ENCODE peak calls at places on chromosome 21, in four cellular contexts. One of them, this sample, is unnamed.

GRCh38 chr21:39314155-39315027 is 959 bp upstream of the BRWD1 start:
- DNase-seq in brain microvascular endothelial cell: peak
- DNase-seq in AG04450: no peak
- DNase-seq in hepatocyte: peak
- DNase-seq in this sample: peak

GRCh38 chr21:35540950-35541632 is 492.0 kb upstream of the RUNX1 start:
- DNase-seq in brain microvascular endothelial cell: no peak
- DNase-seq in AG04450: no peak
- DNase-seq in hepatocyte: no peak
- DNase-seq in this sample: no peak

GRCh38 chr21:32413697-32414578 is 1.4 kb downstream of the EVA1C start:
- DNase-seq in brain microvascular endothelial cell: no peak
- DNase-seq in AG04450: no peak
- DNase-seq in hepatocyte: no peak
- DNase-seq in this sample: no peak

GRCh38 chr21:15645830-15646229 is 84.0 kb upstream of the USP25 start:
- DNase-seq in brain microvascular endothelial cell: no peak
- DNase-seq in AG04450: no peak
- DNase-seq in hepatocyte: no peak
- DNase-seq in this sample: no peak

GRCh38 chr21:22679207-22679606 is 1681.0 kb downstream of the NCAM2 start:
- DNase-seq in brain microvascular endothelial cell: no peak
- DNase-seq in AG04450: no peak
- DNase-seq in hepatocyte: no peak
- DNase-seq in this sample: no peak

GRCh38 chr21:28485301-28486022 is 507.2 kb downstream of the LTN1 start:
- DNase-seq in brain microvascular endothelial cell: peak
- DNase-seq in AG04450: peak
- DNase-seq in hepatocyte: no peak
- DNase-seq in this sample: no peak

GRCh38 chr21:14120091-14120734 is 90.5 kb downstream of the LIPI start:
- DNase-seq in brain microvascular endothelial cell: no peak
- DNase-seq in AG04450: no peak
- DNase-seq in hepatocyte: peak
- DNase-seq in this sample: no peak

GRCh38 chr21:38171723-38172344 is 85.0 kb upstream of the KCNJ15 start:
- DNase-seq in brain microvascular endothelial cell: peak
- DNase-seq in AG04450: peak
- DNase-seq in hepatocyte: peak
- DNase-seq in this sample: peak

GRCh38 chr21:16588433-16588860 is 858.7 kb downstream of the USP25 start:
- DNase-seq in brain microvascular endothelial cell: peak
- DNase-seq in AG04450: peak
- DNase-seq in hepatocyte: peak
- DNase-seq in this sample: peak

GRCh38 chr21:21688877-21689276 is 690.7 kb downstream of the NCAM2 start:
- DNase-seq in brain microvascular endothelial cell: no peak
- DNase-seq in AG04450: no peak
- DNase-seq in hepatocyte: peak
- DNase-seq in this sample: no peak

GRCh38 chr21:33441489-33442477 is 38.0 kb downstream of the TMEM50B start:
- DNase-seq in brain microvascular endothelial cell: peak
- DNase-seq in AG04450: peak
- DNase-seq in hepatocyte: peak
- DNase-seq in this sample: no peak

GRCh38 chr21:38834725-38835124 is 29.0 kb downstream of the ETS2 start:
- DNase-seq in brain microvascular endothelial cell: no peak
- DNase-seq in AG04450: no peak
- DNase-seq in hepatocyte: no peak
- DNase-seq in this sample: no peak

GRCh38 chr21:34886554-34887385 is 162.3 kb downstream of the RUNX1 start:
- DNase-seq in brain microvascular endothelial cell: no peak
- DNase-seq in AG04450: no peak
- DNase-seq in hepatocyte: peak
- DNase-seq in this sample: no peak

GRCh38 chr21:45102391-45102932 is 28.1 kb downstream of the ADARB1 start:
- DNase-seq in brain microvascular endothelial cell: peak
- DNase-seq in AG04450: no peak
- DNase-seq in hepatocyte: no peak
- DNase-seq in this sample: no peak
- TF ChIP-seq CTCF in brain microvascular endothelial cell: peak
- TF ChIP-seq CTCF in AG04450: peak
- TF ChIP-seq CTCF in hepatocyte: peak
- TF ChIP-seq CTCF in this sample: no peak

DNA sequence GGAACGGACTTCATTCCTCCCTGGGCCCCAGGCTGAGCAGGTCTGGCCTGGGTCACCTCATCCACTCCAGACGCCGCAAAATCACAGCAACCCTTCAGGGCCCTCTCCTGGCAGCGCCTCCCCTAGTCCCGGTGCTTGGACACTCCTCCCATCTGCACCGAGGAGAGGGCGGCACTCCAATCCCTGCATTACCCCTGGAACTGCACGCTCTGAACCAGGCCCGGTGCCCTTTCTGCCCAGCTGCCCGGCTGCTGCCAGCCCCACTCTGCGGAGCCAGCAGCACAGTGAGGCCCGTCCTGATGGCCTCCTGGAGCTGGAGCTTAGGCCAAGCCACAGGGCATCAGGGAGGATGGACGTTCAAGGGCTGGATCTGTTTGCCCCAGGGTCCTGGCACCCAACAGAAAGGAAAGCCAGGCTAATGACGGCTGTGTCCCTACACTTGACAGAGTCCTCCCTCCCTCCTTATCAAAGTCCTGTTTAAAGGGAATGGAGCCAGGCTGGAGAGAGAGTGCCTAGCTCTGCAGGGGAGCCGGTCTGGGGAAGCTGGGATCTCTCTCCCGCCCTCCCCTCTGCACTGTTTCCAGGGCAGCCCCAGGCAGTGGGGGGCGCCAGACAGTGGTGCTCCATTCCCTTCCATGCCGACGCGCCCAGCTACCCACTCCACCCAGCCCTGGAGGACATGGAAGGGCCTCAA is 12.7 kb downstream of the COL6A2 start:
- DNase-seq in brain microvascular endothelial cell: no peak
- DNase-seq in AG04450: no peak
- DNase-seq in hepatocyte: peak
- DNase-seq in this sample: peak
- TF ChIP-seq CTCF in brain microvascular endothelial cell: peak
- TF ChIP-seq CTCF in AG04450: no peak
- TF ChIP-seq CTCF in hepatocyte: no peak
- TF ChIP-seq CTCF in this sample: no peak

GRCh38 chr21:36992671-36993070 is 13.8 kb upstream of the RIPPLY3 start:
- DNase-seq in brain microvascular endothelial cell: no peak
- DNase-seq in AG04450: no peak
- DNase-seq in hepatocyte: no peak
- DNase-seq in this sample: no peak

GRCh38 chr21:36987845-36988244 is 18.7 kb upstream of the RIPPLY3 start:
- DNase-seq in brain microvascular endothelial cell: no peak
- DNase-seq in AG04450: no peak
- DNase-seq in hepatocyte: no peak
- DNase-seq in this sample: no peak

GRCh38 chr21:36990508-36991205 is 15.8 kb upstream of the RIPPLY3 start:
- DNase-seq in brain microvascular endothelial cell: no peak
- DNase-seq in AG04450: no peak
- DNase-seq in hepatocyte: no peak
- DNase-seq in this sample: no peak

GRCh38 chr21:36988536-36988935 is 18.0 kb upstream of the RIPPLY3 start:
- DNase-seq in brain microvascular endothelial cell: no peak
- DNase-seq in AG04450: no peak
- DNase-seq in hepatocyte: no peak
- DNase-seq in this sample: no peak

GRCh38 chr21:36989699-36990507 is 16.6 kb upstream of the RIPPLY3 start:
- DNase-seq in brain microvascular endothelial cell: peak
- DNase-seq in AG04450: peak
- DNase-seq in hepatocyte: peak
- DNase-seq in this sample: peak
- TF ChIP-seq CTCF in brain microvascular endothelial cell: peak
- TF ChIP-seq CTCF in AG04450: peak
- TF ChIP-seq CTCF in hepatocyte: peak
- TF ChIP-seq CTCF in this sample: peak

DNA sequence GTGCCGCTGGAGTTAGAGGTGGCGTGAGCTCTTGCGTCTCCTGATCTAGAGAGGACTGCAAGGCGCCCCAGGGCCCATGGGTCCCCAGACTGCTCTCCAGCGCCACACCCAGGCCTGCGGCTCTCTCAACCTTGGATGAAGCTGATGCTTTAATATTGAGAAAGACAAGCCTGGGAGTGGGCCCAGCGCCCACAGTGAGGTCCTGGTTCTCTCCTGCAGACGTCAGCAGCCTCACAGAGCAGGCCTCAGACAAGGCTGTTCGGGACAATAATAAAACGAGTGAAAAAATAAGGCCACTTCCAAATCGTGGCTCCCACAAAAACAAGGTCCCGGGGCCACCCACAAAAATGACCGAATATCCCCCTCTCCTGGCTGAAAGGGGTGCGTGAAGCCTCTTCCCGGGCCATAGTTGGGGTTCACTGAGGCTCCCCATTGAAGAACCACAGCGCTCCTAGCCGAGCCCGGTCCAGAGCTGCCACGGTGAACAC is 6.0 kb upstream of the DNMT3L start:
- DNase-seq in brain microvascular endothelial cell: no peak
- DNase-seq in AG04450: no peak
- DNase-seq in hepatocyte: no peak
- DNase-seq in this sample: no peak
- TF ChIP-seq CTCF in brain microvascular endothelial cell: no peak
- TF ChIP-seq CTCF in AG04450: peak
- TF ChIP-seq CTCF in hepatocyte: no peak
- TF ChIP-seq CTCF in this sample: no peak

GRCh38 chr21:25885880-25886279 is 151.1 kb downstream of the GABPA start:
- DNase-seq in brain microvascular endothelial cell: no peak
- DNase-seq in AG04450: no peak
- DNase-seq in hepatocyte: no peak
- DNase-seq in this sample: no peak

GRCh38 chr21:25885405-25885804 is 150.6 kb downstream of the GABPA start:
- DNase-seq in brain microvascular endothelial cell: no peak
- DNase-seq in AG04450: no peak
- DNase-seq in hepatocyte: no peak
- DNase-seq in this sample: no peak

GRCh38 chr21:25887646-25888321 is 153.0 kb downstream of the GABPA start:
- DNase-seq in brain microvascular endothelial cell: no peak
- DNase-seq in AG04450: no peak
- DNase-seq in hepatocyte: peak
- DNase-seq in this sample: no peak

GRCh38 chr21:25888711-25889110 is 153.9 kb downstream of the GABPA start:
- DNase-seq in brain microvascular endothelial cell: no peak
- DNase-seq in AG04450: no peak
- DNase-seq in hepatocyte: no peak
- DNase-seq in this sample: no peak

GRCh38 chr21:25887166-25887565 is 152.4 kb downstream of the GABPA start:
- DNase-seq in brain microvascular endothelial cell: no peak
- DNase-seq in AG04450: no peak
- DNase-seq in hepatocyte: no peak
- DNase-seq in this sample: no peak
- TF ChIP-seq CTCF in brain microvascular endothelial cell: peak
- TF ChIP-seq CTCF in AG04450: peak
- TF ChIP-seq CTCF in hepatocyte: no peak
- TF ChIP-seq CTCF in this sample: peak

GRCh38 chr21:41141031-41141457 is 26.9 kb upstream of the BACE2 start:
- DNase-seq in brain microvascular endothelial cell: peak
- DNase-seq in AG04450: no peak
- DNase-seq in hepatocyte: no peak
- DNase-seq in this sample: no peak

GRCh38 chr21:41143596-41144325 is 24.2 kb upstream of the BACE2 start:
- DNase-seq in brain microvascular endothelial cell: no peak
- DNase-seq in AG04450: no peak
- DNase-seq in hepatocyte: no peak
- DNase-seq in this sample: no peak

GRCh38 chr21:41139275-41139674 is 28.7 kb upstream of the BACE2 start:
- DNase-seq in brain microvascular endothelial cell: no peak
- DNase-seq in AG04450: no peak
- DNase-seq in hepatocyte: no peak
- DNase-seq in this sample: no peak

GRCh38 chr21:41139951-41140350 is 28.0 kb upstream of the BACE2 start:
- DNase-seq in brain microvascular endothelial cell: no peak
- DNase-seq in AG04450: no peak
- DNase-seq in hepatocyte: no peak
- DNase-seq in this sample: no peak

GRCh38 chr21:41142051-41142795 is 25.7 kb upstream of the BACE2 start:
- DNase-seq in brain microvascular endothelial cell: peak
- DNase-seq in AG04450: peak
- DNase-seq in hepatocyte: no peak
- DNase-seq in this sample: no peak
- TF ChIP-seq CTCF in brain microvascular endothelial cell: peak
- TF ChIP-seq CTCF in AG04450: no peak
- TF ChIP-seq CTCF in hepatocyte: no peak
- TF ChIP-seq CTCF in this sample: no peak

DNA sequence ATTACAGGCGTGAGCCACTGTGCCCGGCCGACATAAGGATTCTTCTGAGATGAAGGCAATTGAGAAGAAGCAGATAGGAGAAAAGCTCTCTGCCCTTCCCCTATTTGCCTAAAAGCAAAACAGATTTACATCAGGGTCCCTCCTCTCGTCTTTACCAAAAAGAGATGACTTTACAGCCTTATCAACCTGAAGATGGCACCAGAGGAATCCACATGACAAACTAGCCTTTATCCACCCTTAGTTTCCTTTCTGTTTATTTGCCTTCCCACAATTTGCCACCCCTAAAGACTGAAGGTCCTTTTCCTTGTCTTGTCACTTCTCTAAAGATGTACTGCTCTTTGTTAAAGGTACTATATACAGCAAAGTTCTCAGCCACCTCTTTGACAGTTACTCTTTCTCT is 70.7 kb upstream of the KRTAP19-8 start:
- DNase-seq in brain microvascular endothelial cell: no peak
- DNase-seq in AG04450: no peak
- DNase-seq in hepatocyte: no peak
- DNase-seq in this sample: no peak
- TF ChIP-seq CTCF in brain microvascular endothelial cell: peak
- TF ChIP-seq CTCF in AG04450: no peak
- TF ChIP-seq CTCF in hepatocyte: peak
- TF ChIP-seq CTCF in this sample: no peak

GRCh38 chr21:44455524-44456206 is 355 bp downstream of the LRRC3 start:
- DNase-seq in brain microvascular endothelial cell: no peak
- DNase-seq in AG04450: no peak
- DNase-seq in hepatocyte: peak
- DNase-seq in this sample: no peak
- TF ChIP-seq CTCF in brain microvascular endothelial cell: peak
- TF ChIP-seq CTCF in AG04450: no peak
- TF ChIP-seq CTCF in hepatocyte: peak
- TF ChIP-seq CTCF in this sample: peak

GRCh38 chr21:43597052-43597451 is 62.2 kb downstream of the HSF2BP start:
- DNase-seq in brain microvascular endothelial cell: peak
- DNase-seq in AG04450: no peak
- DNase-seq in hepatocyte: peak
- DNase-seq in this sample: no peak

GRCh38 chr21:43597845-43598244 is 61.4 kb downstream of the HSF2BP start:
- DNase-seq in brain microvascular endothelial cell: no peak
- DNase-seq in AG04450: no peak
- DNase-seq in hepatocyte: no peak
- DNase-seq in this sample: no peak

GRCh38 chr21:43598416-43599120 is 60.7 kb downstream of the HSF2BP start:
- DNase-seq in brain microvascular endothelial cell: peak
- DNase-seq in AG04450: no peak
- DNase-seq in hepatocyte: no peak
- DNase-seq in this sample: no peak

GRCh38 chr21:43600642-43601397 is 58.5 kb downstream of the HSF2BP start:
- DNase-seq in brain microvascular endothelial cell: peak
- DNase-seq in AG04450: peak
- DNase-seq in hepatocyte: peak
- DNase-seq in this sample: no peak

GRCh38 chr21:43599728-43600127 is 59.6 kb downstream of the HSF2BP start:
- DNase-seq in brain microvascular endothelial cell: no peak
- DNase-seq in AG04450: no peak
- DNase-seq in hepatocyte: no peak
- DNase-seq in this sample: no peak
- TF ChIP-seq CTCF in brain microvascular endothelial cell: no peak
- TF ChIP-seq CTCF in AG04450: no peak
- TF ChIP-seq CTCF in hepatocyte: no peak
- TF ChIP-seq CTCF in this sample: no peak

This sample was measured in progenitor cell of endocrine pancreas.